ENCODE peak calls at places on chromosomes 11 and 22, in four cellular contexts. One of them, this sample, is unnamed. For H3K9me3, the result is how much of the 10 kb centered on the place peaks cover.

GRCh38 chr11:59550368-59550841 is 39.1 kb downstream of the OR4D9 start:
- DNase-seq in H1: peak
- DNase-seq in K562: peak
- DNase-seq in HepG2: peak
- DNase-seq in this sample: peak

GRCh38 chr11:111206472-111206871 is 39.1 kb upstream of the POU2AF2 start:
- DNase-seq in H1: no peak
- DNase-seq in HepG2: no peak
- DNase-seq in K562: no peak
- DNase-seq in this sample: no peak

GRCh38 chr22:37896181-37896592 is 9.9 kb upstream of the MICALL1 start:
- DNase-seq in H1: no peak
- DNase-seq in K562: no peak
- DNase-seq in HepG2: peak
- DNase-seq in this sample: peak

GRCh38 chr11:7020183-7020917 is at the start of the genes NLRP14 and ZNF214:
- DNase-seq in K562: peak
- DNase-seq in H1: peak
- DNase-seq in HepG2: peak
- DNase-seq in this sample: no peak

GRCh38 chr11:75423721-75424120 is 9.3 kb downstream of the KLHL35 start:
- DNase-seq in K562: no peak
- DNase-seq in H1: no peak
- DNase-seq in HepG2: no peak
- DNase-seq in this sample: no peak

GRCh38 chr22:34297536-34298120 is 377.4 kb upstream of the LARGE1 start:
- DNase-seq in HepG2: no peak
- DNase-seq in K562: no peak
- DNase-seq in H1: no peak
- DNase-seq in this sample: no peak

GRCh38 chr11:12329169-12329568 is 48.2 kb upstream of the PARVA start:
- DNase-seq in K562: no peak
- DNase-seq in H1: no peak
- DNase-seq in HepG2: no peak
- DNase-seq in this sample: no peak

GRCh38 chr11:48182860-48183526 is 33.6 kb upstream of the OR4B1 start:
- DNase-seq in HepG2: no peak
- DNase-seq in H1: no peak
- DNase-seq in K562: no peak
- DNase-seq in this sample: no peak

GRCh38 chr11:75265851-75266531 is 25.4 kb downstream of the TPBGL start:
- DNase-seq in HepG2: peak
- DNase-seq in H1: no peak
- DNase-seq in K562: no peak
- DNase-seq in this sample: no peak

GRCh38 chr11:5291207-5291838 is 10.4 kb downstream of the OR51B4 start:
- DNase-seq in H1: no peak
- DNase-seq in HepG2: peak
- DNase-seq in K562: peak
- DNase-seq in this sample: no peak

GRCh38 chr11:25183436-25183835 is 686.6 kb downstream of the LUZP2 start:
- DNase-seq in K562: no peak
- DNase-seq in H1: no peak
- DNase-seq in HepG2: no peak
- DNase-seq in this sample: no peak

GRCh38 chr11:2129699-2130366 is 9.4 kb downstream of the IGF2 start:
- DNase-seq in K562: no peak
- DNase-seq in H1: peak
- DNase-seq in HepG2: no peak
- DNase-seq in this sample: no peak

GRCh38 chr22:41825376-41825775 is 7.5 kb upstream of the SREBF2 start:
- DNase-seq in K562: no peak
- DNase-seq in H1: no peak
- DNase-seq in HepG2: no peak
- DNase-seq in this sample: no peak

GRCh38 chr11:90234977-90235376 is 12.1 kb upstream of the CHORDC1 start:
- DNase-seq in HepG2: no peak
- DNase-seq in K562: no peak
- DNase-seq in H1: no peak
- DNase-seq in this sample: no peak

GRCh38 chr22:27668828-27669797 is 132.4 kb downstream of the MN1 start:
- DNase-seq in H1: no peak
- DNase-seq in HepG2: peak
- DNase-seq in K562: peak
- DNase-seq in this sample: no peak

GRCh38 chr11:76605338-76606074 is 65.0 kb downstream of the LRRC32 start:
- DNase-seq in HepG2: no peak
- DNase-seq in K562: no peak
- DNase-seq in H1: no peak
- DNase-seq in this sample: no peak

GRCh38 chr11:94424011-94424410 is 22.8 kb upstream of the GPR83 start:
- DNase-seq in H1: no peak
- DNase-seq in HepG2: no peak
- DNase-seq in K562: no peak
- DNase-seq in this sample: no peak

GRCh38 chr11:10118830-10119229 is 175.2 kb downstream of the SBF2 start:
- DNase-seq in HepG2: no peak
- DNase-seq in H1: no peak
- DNase-seq in K562: no peak
- DNase-seq in this sample: no peak

GRCh38 chr11:19954899-19955298 is 205.4 kb downstream of the DBX1 start:
- DNase-seq in HepG2: peak
- DNase-seq in H1: no peak
- DNase-seq in K562: no peak
- DNase-seq in this sample: no peak

GRCh38 chr11:77704029-77704428 is 66.4 kb upstream of the CLNS1A start:
- DNase-seq in K562: no peak
- DNase-seq in H1: no peak
- DNase-seq in HepG2: peak
- DNase-seq in this sample: no peak

GRCh38 chr11:66720223-66720898 is 8.7 kb downstream of the SPTBN2 start:
- DNase-seq in K562: peak
- DNase-seq in H1: peak
- DNase-seq in HepG2: peak
- DNase-seq in this sample: no peak

DNA sequence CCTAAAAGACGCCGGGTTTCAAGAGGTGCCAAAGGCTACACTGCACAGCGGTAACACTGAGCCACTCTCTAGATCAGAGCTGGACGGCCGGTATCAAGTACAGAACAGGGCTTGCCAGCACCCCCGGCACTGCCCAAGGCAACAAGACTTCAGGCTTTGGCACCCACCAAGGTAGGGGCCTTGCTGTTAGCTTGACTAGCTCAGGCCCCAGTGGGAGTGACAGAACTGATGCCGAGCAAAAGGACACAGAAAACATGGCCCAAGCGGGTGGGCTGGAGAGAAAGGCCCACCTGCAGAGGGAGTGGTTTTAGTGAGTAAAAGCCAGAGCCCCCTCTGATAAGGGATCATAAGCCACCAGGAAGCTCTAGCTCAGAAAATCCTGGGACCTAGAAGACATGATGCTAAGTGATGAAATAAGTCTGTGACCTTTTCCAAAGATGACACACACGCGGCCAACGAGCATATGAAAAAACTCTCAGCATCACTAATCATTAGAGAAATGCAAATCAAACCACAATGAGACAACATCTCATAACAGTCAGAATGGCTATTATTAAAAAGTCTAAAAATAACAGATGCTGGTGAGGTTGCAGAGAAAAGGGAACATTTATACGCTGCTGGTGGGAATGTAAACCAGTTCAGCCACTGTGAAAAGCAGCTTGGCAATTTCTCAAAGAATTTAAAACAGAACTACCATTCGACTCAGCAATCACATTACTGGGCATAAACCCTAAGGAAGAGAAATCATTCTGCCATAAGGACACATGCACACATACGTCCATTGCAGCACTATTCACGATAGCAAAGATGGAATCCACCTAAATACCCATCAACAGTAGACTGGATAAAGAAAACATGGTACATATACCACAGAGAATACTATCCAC is 12.9 kb downstream of the EHD1 start:
- DNase-seq in H1: no peak
- DNase-seq in K562: no peak
- DNase-seq in HepG2: no peak
- DNase-seq in this sample: no peak
- TF ChIP-seq ATF2 in H1: no peak
- TF ChIP-seq ATF2 in K562: no peak
- TF ChIP-seq ATF2 in HepG2: no peak
- TF ChIP-seq ATF2 in this sample: no peak

DNA sequence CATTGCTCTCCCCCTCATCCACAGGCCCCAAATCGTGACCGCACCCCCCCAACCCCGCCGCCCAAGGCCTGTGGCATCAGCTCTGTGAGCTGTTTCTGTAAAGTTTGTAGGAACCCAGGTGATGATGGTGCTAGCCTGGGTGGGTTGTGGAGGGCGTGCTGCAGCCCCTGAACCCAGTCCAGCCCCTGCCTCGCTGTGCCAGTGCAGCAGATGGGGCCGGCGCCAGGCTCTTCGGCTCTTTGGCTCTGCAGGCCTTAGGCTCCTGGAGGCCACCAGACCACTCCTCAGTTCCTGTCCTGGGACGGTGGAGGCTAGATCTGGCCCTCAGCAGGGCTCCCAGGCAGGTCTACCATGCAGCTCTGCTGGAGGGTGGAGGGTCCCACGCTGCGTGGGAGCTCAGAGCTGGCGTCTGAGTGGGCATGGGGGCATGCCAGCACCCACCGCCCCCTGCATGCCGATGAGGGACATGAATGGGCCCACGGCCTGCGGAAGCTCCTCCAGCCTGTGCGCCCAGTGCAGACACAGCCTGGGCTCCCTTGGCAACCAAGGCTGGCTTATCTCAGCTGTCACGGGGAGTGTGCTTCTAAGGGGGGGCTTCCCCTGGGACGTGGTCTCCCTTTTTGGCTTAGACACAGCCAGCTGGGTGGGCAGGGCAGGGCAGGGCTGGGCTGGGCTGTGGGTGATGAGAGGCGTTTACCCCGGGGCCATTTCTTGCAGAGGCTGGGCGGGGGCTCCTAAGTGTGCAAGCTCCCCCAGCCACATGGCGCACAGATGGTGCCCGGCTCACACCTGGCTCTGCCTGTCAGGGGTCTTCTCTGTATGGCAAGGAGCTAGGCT is 1187.6 kb downstream of the BRD1 start:
- DNase-seq in HepG2: no peak
- DNase-seq in K562: no peak
- DNase-seq in H1: no peak
- DNase-seq in this sample: no peak
- H3K27ac ChIP-seq in HepG2: no peak
- H3K27ac ChIP-seq in K562: no peak
- H3K27ac ChIP-seq in H1: no peak
- H3K27ac ChIP-seq in this sample: no peak

GRCh38 chr22:49564666-49565515 is 262.8 kb downstream of the BRD1 start:
- DNase-seq in K562: no peak
- DNase-seq in HepG2: no peak
- DNase-seq in H1: peak
- DNase-seq in this sample: no peak
- H3K9me3 ChIP-seq in K562: under half
- H3K9me3 ChIP-seq in HepG2: under half
- H3K9me3 ChIP-seq in H1: under half
- H3K9me3 ChIP-seq in this sample: under half

DNA sequence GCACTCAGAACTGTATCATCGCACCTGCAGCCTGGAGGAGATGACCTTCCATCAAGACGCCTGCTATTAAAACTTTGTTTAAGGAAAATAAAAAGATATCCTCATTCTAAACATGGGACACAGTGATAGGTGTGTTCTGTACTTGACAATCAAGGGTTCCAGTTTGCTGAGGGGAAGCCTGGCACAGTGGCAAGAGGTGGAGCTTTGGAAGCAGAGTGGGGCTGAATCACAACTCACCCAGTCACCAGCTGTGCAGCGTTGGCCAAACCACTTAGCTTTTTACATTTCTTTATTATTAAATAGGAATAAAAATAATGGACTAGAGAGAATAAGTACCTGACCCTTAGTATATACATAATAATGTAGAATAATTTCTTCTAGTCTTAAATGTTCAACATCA is 220.7 kb downstream of the TENM4 start:
- DNase-seq in H1: no peak
- DNase-seq in K562: no peak
- DNase-seq in HepG2: no peak
- DNase-seq in this sample: no peak
- TF ChIP-seq ATF2 in H1: no peak
- TF ChIP-seq ATF2 in K562: no peak
- TF ChIP-seq ATF2 in HepG2: no peak
- TF ChIP-seq ATF2 in this sample: no peak